ENCODE peak calls at places on chromosomes 7 and 10, in four cellular contexts. A is transverse colon, X is spleen, L is esophagus muscularis mucosa. V is an unnamed sample. For H3K27me3, the result is how much of the 10 kb centered on the place peaks cover.

GRCh38 chr10:11472158-11472753 is 139.2 kb downstream of the USP6NL start:
- DNase-seq in X (peak), A (peak), L (no peak), V (no peak)

GRCh38 chr10:123519861-123520260 is 146.3 kb upstream of the GPR26 start:
- DNase-seq in L (peak), A (no peak), X (no peak), V (peak)

GRCh38 chr7:95772298-95772770 is at the start of gene DYNC1I1:
- DNase-seq in A (peak), X (peak), L (no peak), V (peak)

GRCh38 chr7:141497391-141497790 is 53.8 kb upstream of the AGK start:
- DNase-seq in X (no peak), A (no peak), L (no peak), V (no peak)

GRCh38 chr7:28956608-28957063 is 1.5 kb downstream of the TRIL start:
- DNase-seq in A (peak), L (peak), X (peak), V (peak)

GRCh38 chr10:18233775-18234174 is 93.6 kb downstream of the CACNB2 start:
- DNase-seq in X (no peak), A (peak), L (peak), V (no peak)

GRCh38 chr10:97519342-97519741 is 20.6 kb downstream of the UBTD1 start:
- DNase-seq in A (no peak), X (no peak), L (no peak), V (no peak)

GRCh38 chr10:63671317-63671937 is 150.2 kb downstream of the REEP3 start:
- DNase-seq in L (no peak), X (no peak), A (no peak), V (no peak)

GRCh38 chr10:122244001-122244715 is 26.9 kb upstream of the BTBD16 start:
- DNase-seq in A (no peak), L (no peak), X (peak), V (no peak)

GRCh38 chr7:69078997-69079769 is 519.1 kb upstream of the AUTS2 start:
- DNase-seq in L (no peak), X (no peak), A (peak), V (no peak)

GRCh38 chr10:33336606-33337334 is 2.3 kb upstream of the NRP1 start:
- DNase-seq in L (no peak), X (peak), A (peak), V (no peak)

GRCh38 chr7:75624134-75624832 is 114.5 kb downstream of the HIP1 start:
- DNase-seq in L (no peak), X (peak), A (peak), V (no peak)

GRCh38 chr10:103852189-103852711 is 3.1 kb downstream of the SH3PXD2A start:
- DNase-seq in L (no peak), A (peak), X (no peak), V (peak)

GRCh38 chr7:157996359-157997079 is 591.1 kb downstream of the PTPRN2 start:
- DNase-seq in A (no peak), L (no peak), X (peak), V (no peak)

GRCh38 chr10:129962092-129962494 is 2.0 kb downstream of the EBF3 start:
- DNase-seq in X (peak), A (no peak), L (no peak), V (no peak)

GRCh38 chr10:129964611-129965417 is 740 bp upstream of the EBF3 start:
- DNase-seq in L (no peak), X (peak), A (no peak), V (peak)

GRCh38 chr10:129963831-129964501 is at the start of gene EBF3:
- DNase-seq in A (peak), L (no peak), X (peak), V (peak)

GRCh38 chr10:129962558-129963075 is 1.5 kb downstream of the EBF3 start:
- DNase-seq in A (no peak), X (no peak), L (no peak), V (no peak)

GRCh38 chr10:129963076-129963830 is 821 bp downstream of the EBF3 start:
- DNase-seq in L (no peak), X (peak), A (no peak), V (no peak)
- H3K27me3 ChIP-seq in L (under half), X (under half), A (half or more), V (half or more)

DNA sequence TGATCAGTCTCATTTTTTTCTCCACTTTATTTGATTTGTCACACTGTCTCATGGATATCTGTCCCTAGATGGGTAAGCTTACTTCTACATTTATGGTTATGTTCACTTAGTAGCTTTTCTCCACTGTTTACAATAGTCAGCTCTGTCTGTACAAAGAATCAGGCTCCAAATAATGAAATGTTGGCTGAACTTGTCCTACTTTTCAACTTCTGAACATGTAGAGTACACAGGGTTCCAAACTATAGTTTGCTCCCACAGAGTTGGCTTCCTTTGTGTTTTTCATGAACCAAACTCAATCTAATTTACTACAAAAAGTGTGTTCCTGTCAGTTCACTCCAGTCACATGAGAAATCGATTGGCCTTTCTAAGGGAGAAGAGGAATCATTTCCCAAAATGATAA is 175.0 kb downstream of the CCDC71L start:
- DNase-seq in X (no peak), A (no peak), L (no peak), V (no peak)
- TF ChIP-seq POLR2AphosphoS5 in X (no peak), A (no peak), L (no peak), V (no peak)

GRCh38 chr7:2638224-2638991 is 6.6 kb downstream of the TTYH3 start:
- DNase-seq in L (no peak), X (peak), A (no peak), V (no peak)

GRCh38 chr7:2635148-2635668 is 3.4 kb downstream of the TTYH3 start:
- DNase-seq in X (peak), L (no peak), A (no peak), V (peak)

GRCh38 chr7:2635810-2636701 is 4.3 kb downstream of the TTYH3 start:
- DNase-seq in X (peak), A (no peak), L (no peak), V (no peak)

GRCh38 chr7:2637505-2638223 is 5.9 kb downstream of the TTYH3 start:
- DNase-seq in A (peak), X (peak), L (no peak), V (no peak)

GRCh38 chr7:2637066-2637471 is 5.3 kb downstream of the TTYH3 start:
- DNase-seq in L (no peak), X (no peak), A (no peak), V (peak)
- H3K27me3 ChIP-seq in L (under half), X (under half), A (under half), V (under half)

GRCh38 chr10:30816144-30816811 is 186.7 kb upstream of the LYZL2 start:
- DNase-seq in X (no peak), L (no peak), A (no peak), V (no peak)
- TF ChIP-seq POLR2AphosphoS5 in X (no peak), L (peak), A (no peak), V (no peak)

DNA sequence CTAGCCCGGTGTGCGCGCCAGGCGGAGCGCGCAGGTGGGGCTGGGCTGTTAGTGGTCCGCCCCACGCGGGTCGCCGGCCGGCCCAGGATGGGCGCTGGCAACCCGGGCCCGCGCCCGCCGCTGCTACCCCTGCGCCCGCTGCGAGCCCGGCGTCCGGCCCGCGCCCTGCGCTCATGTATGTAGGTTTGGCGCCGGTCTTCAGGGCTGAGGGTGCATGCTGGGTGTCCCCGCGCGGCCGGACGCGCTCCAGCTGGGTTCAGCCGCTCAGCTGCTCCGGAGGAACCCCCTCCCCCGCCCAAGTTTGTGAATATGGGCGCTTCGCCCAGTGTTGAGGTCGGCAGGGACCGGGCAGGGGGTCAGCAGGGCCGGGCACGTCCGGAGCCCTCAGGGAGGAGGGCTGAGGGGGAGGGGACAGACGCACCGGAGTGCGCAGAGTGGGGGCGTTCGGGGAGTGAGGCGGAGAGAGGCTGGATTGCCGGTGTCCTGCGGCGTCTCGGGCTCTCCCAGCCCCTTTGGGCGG is 561 bp downstream of the VWC2 start:
- DNase-seq in A (no peak), X (no peak), L (no peak), V (no peak)
- H3K27me3 ChIP-seq in A (half or more), X (under half), L (under half), V (under half)

DNA sequence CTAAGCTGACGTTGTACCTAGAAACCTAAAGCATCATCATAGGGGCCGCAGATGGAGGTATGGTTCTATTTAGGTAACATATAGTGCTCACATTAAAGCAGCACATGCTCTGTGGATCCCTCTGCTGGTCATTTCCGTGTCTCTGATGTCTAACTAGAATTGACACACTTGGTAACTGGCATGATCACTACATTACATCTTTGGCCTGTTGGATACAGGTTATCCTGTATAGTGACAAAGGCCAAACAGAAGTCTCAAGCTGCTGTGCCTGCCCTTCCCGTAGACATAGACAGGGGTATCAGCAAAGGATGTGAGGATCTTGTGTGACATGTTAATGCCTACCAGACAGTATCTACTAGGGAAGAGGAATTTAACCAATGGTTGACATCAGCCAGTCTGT is 51.2 kb downstream of the KIF5B start:
- DNase-seq in X (no peak), A (peak), L (no peak), V (no peak)
- TF ChIP-seq POLR2AphosphoS5 in X (peak), A (peak), L (no peak), V (no peak)

DNA sequence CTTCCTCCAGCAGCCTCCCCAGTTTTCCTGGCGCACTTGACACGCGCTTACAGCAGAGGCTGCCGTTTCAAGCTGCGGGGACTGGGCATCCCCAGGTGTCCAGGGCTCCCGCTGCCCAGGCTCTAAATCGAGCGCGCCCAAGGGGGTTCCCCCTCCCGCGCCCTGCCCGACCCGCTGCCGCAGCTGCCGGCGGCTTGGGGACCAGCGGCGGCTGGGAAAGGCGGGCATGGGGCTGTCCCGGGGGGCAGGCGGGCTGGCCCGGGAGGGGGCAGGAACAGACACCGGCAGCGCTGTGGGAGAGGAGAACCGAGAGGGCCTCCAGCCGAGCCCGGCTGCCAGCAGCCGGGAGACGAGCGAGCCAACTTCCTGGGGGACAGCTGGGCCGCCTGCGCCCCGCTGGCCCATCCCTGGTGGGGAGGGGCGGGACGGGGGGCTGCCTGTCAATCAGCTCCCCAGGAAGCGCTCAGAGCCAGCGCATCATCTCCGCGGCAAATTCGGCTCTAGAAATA is 14.9 kb downstream of the GRID2IP start:
- DNase-seq in A (peak), L (no peak), X (no peak), V (no peak)
- H3K27me3 ChIP-seq in A (half or more), L (under half), X (under half), V (half or more)

V was measured in suprapubic skin.